ENCODE peak calls at places on chromosome 22, in seven cellular contexts. B, T, E, X, H, G and F are unnamed samples. For H3K27me3, the result is how much of the 10 kb centered on the place peaks cover.

GRCh38 chr22:30301995-30302809 is 12.9 kb upstream of the CASTOR1 start:
- DNase-seq in B (peak), T (no peak), E (no peak), X (no peak), H (peak), G (peak), F (no peak)

GRCh38 chr22:17717708-17718107 is 56.6 kb downstream of the BID start:
- DNase-seq in B (peak), T (no peak), E (no peak), X (no peak), H (peak), G (peak), F (no peak)

GRCh38 chr22:21020802-21021429 is 6.0 kb downstream of the P2RX6 start:
- DNase-seq in B (no peak), T (peak), E (peak), X (no peak), H (no peak), G (peak), F (no peak)

GRCh38 chr22:28442264-28442950 is 237.2 kb downstream of the TTC28 start:
- DNase-seq in B (peak), T (peak), E (peak), X (peak), H (peak), G (peak), F (peak)

GRCh38 chr22:31080848-31081649 is at the start of gene SMTN:
- DNase-seq in B (peak), T (peak), E (peak), X (peak), H (peak), G (peak), F (peak)

GRCh38 chr22:34696557-34696956 is 369.4 kb upstream of the ISX start:
- DNase-seq in B (no peak), T (peak), E (peak), X (no peak), H (no peak), G (no peak), F (peak)

GRCh38 chr22:20118572-20119020 is 1.6 kb upstream of the TRMT2A start:
- DNase-seq in B (no peak), T (no peak), E (no peak), X (no peak), H (no peak), G (no peak), F (no peak)

GRCh38 chr22:32646476-32646875 is 155.0 kb upstream of the TIMP3 start:
- DNase-seq in B (no peak), T (no peak), E (no peak), X (no peak), H (no peak), G (no peak), F (no peak)

GRCh38 chr22:38315801-38316339 is 1.4 kb downstream of the CSNK1E start:
- DNase-seq in B (no peak), T (no peak), E (no peak), X (no peak), H (no peak), G (no peak), F (no peak)

GRCh38 chr22:35735622-35736021 is 17.9 kb downstream of the APOL5 start:
- DNase-seq in B (no peak), T (no peak), E (no peak), X (no peak), H (no peak), G (no peak), F (no peak)

GRCh38 chr22:37535159-37535558 is 15.9 kb upstream of the CARD10 start:
- DNase-seq in B (no peak), T (no peak), E (no peak), X (no peak), H (no peak), G (no peak), F (no peak)

GRCh38 chr22:24418786-24419479 is 8.5 kb upstream of the ADORA2A start:
- DNase-seq in B (no peak), T (no peak), E (no peak), X (no peak), H (no peak), G (no peak), F (no peak)

DNA sequence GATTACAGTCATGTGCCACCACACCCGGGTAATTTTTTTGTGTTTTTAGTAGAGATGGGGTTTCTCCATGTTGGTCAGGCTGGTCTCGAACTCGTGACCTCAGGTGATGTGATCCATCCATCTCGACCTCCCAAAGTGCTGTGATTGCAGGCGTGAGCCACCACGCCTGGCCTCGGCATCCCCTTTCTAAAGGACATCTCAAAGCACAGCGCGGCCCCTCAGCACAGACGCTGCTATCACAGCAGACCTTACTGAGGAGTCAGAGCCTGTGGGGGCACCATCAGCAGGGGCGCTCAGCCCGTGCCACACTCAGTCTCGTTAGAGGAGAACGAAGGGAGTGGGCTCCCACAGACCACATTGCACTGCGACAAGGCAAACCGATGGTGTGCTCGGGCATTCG is 19.4 kb downstream of the CELSR1 start:
- DNase-seq in B (no peak), T (no peak), E (no peak), X (no peak), H (no peak), G (no peak), F (no peak)
- H2BK5ac ChIP-seq in B (no peak), T (no peak), E (no peak), X (no peak), H (no peak), G (no peak), F (no peak)

GRCh38 chr22:47162865-47163264 is 400.4 kb downstream of the TBC1D22A start:
- DNase-seq in B (no peak), T (peak), E (no peak), X (no peak), H (no peak), G (no peak), F (no peak)
- H3K27me3 ChIP-seq in B (under half), T (under half), E (under half), X (under half), H (under half), G (under half), F (under half)

DNA sequence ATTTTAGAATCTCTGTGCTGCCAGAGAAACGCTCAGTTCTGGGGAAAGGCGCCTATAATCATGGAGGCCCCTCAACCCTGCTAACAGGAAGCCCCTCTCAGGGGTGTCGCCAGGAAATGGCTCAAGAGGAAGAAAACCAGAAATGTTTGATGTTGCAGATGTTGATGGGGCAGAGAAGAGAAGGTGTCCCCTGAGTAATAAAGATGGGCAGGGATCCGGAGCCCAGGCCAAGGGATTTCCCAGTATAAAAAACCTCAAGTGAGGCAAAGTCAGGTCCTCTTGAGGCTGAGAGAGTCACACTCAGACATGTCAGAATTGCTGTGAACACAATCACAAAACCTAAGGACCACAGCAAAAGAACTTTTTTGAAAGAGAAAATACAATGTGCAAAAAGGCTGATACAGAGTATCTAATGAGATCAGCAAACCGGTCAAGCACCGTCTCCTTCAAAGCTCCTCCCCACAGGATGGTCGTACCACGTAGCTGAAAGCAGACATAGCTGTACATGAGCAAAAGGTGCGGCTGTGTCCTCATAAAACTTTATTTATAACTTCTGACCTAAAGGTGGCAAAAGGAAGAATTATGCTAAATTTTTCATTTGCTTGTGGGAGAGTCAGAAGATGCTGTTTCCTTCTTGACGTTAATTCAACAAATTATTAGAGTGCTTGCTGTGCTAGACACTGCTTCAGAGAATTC is 12.2 kb downstream of the MOV10L1 start:
- DNase-seq in B (no peak), T (no peak), E (no peak), X (no peak), H (no peak), G (no peak), F (no peak)
- H2BK5ac ChIP-seq in B (no peak), T (no peak), E (no peak), X (no peak), H (no peak), G (no peak), F (no peak)

GRCh38 chr22:26127126-26127525 is 42.1 kb upstream of the SEZ6L start:
- DNase-seq in B (no peak), T (no peak), E (no peak), X (no peak), H (no peak), G (no peak), F (no peak)

GRCh38 chr22:26124991-26125725 is 44.1 kb upstream of the SEZ6L start:
- DNase-seq in B (no peak), T (no peak), E (no peak), X (no peak), H (no peak), G (no peak), F (no peak)

GRCh38 chr22:26122920-26123468 is 46.3 kb upstream of the SEZ6L start:
- DNase-seq in B (no peak), T (no peak), E (no peak), X (no peak), H (no peak), G (no peak), F (no peak)
- H3K27me3 ChIP-seq in B (under half), T (under half), E (under half), X (under half), H (under half), G (under half), F (under half)

DNA sequence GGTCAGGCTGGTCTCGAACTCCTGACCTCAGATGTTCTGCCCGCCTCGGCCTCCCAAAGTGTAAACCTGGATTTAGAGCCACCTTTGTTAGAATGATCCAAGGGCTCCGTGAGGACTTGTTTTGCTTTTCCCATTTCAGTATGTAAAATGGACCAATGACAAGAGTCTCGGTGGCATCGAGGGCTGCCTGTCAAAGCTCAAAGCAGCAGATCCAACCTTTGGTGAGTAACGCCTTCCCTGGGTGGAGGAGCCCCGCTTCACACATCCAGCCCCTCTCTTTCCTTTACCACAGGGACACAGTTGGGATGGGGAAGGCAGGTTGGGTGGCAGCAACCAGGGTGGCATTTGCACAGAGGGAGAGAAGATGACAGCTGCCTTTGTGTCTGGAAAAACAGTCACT is 4.4 kb downstream of the TTC38 start:
- DNase-seq in B (no peak), T (no peak), E (no peak), X (no peak), H (no peak), G (no peak), F (no peak)
- H2BK5ac ChIP-seq in B (no peak), T (no peak), E (no peak), X (no peak), H (no peak), G (no peak), F (no peak)